ENCODE peak calls at places on chromosomes 11 and 22, in six cellular contexts. G is bronchial epithelial cell, Z is SW480, H is LHCN-M2, T is astrocyte of the spinal cord, B is AG09309. F is an unnamed sample.

GRCh38 chr22:30301995-30302809 is 12.9 kb upstream of the CASTOR1 start:
- DNase-seq in T (peak), B (no peak), Z (peak), H (peak), G (peak), F (no peak)

GRCh38 chr11:33893711-33894401 is 2.0 kb upstream of the LMO2 start:
- DNase-seq in B (no peak), Z (peak), H (no peak), T (no peak), G (no peak), F (no peak)

GRCh38 chr11:115256326-115257197 is 247.7 kb downstream of the CADM1 start:
- DNase-seq in H (no peak), Z (no peak), B (no peak), T (no peak), G (no peak), F (no peak)

GRCh38 chr22:29201722-29202230 is 3.9 kb upstream of the EMID1 start:
- DNase-seq in Z (no peak), H (no peak), G (no peak), B (no peak), T (no peak), F (no peak)

GRCh38 chr22:33210129-33210784 is 152.1 kb upstream of the SYN3 start:
- DNase-seq in B (no peak), T (peak), G (peak), H (peak), Z (peak), F (peak)

GRCh38 chr11:112346586-112346985 is 85.9 kb upstream of the PLET1 start:
- DNase-seq in Z (no peak), G (no peak), B (no peak), T (no peak), H (no peak), F (no peak)

GRCh38 chr11:70398834-70399680 is 728 bp downstream of the CTTN start:
- DNase-seq in G (no peak), T (no peak), Z (peak), H (no peak), B (no peak), F (no peak)

GRCh38 chr22:36252754-36253522 is at the start of gene APOL1:
- DNase-seq in H (no peak), B (no peak), T (no peak), Z (peak), G (peak), F (no peak)

GRCh38 chr11:72781063-72781312 is 12.9 kb downstream of the STARD10 start:
- DNase-seq in Z (no peak), G (peak), B (no peak), H (no peak), T (no peak), F (no peak)

GRCh38 chr11:11478687-11479086 is 125.6 kb upstream of the CSNK2A3 start:
- DNase-seq in H (no peak), G (no peak), T (no peak), Z (no peak), B (no peak), F (no peak)

GRCh38 chr11:1307998-1308744 is 1.3 kb downstream of the TOLLIP start:
- DNase-seq in T (peak), G (peak), H (no peak), B (no peak), Z (no peak), F (no peak)

GRCh38 chr11:117657801-117658200 is 139.2 kb downstream of the DSCAML1 start:
- DNase-seq in Z (no peak), G (no peak), H (no peak), T (no peak), B (no peak), F (no peak)

GRCh38 chr22:41469218-41469851 is 418 bp downstream of the ACO2 start:
- DNase-seq in H (peak), T (no peak), B (no peak), G (no peak), Z (peak), F (no peak)

GRCh38 chr22:31119026-31119717 is 3.6 kb upstream of the INPP5J start:
- DNase-seq in B (no peak), G (no peak), T (no peak), H (no peak), Z (no peak), F (no peak)

F was measured in HuH-7.